ENCODE peak calls at places on chromosomes 16 and 17, in nine cellular contexts. P, F, Y, Q, O, H, B, V and U are unnamed samples.

GRCh38 chr17:74730491-74731346 is 6.3 kb upstream of the RAB37 start:
- DNase-seq in P (no peak), F (no peak), Y (no peak), Q (peak; percentile 67), O (no peak), H (no peak), B (no peak), V (no peak), U (no peak)

GRCh38 chr16:75052481-75053211 is 53.8 kb downstream of the ZNRF1 start:
- DNase-seq in P (no peak), F (no peak), Y (no peak), Q (no peak), O (no peak), H (no peak), B (no peak), V (no peak), U (no peak)

GRCh38 chr16:9797306-9797705 is 384.9 kb downstream of the GRIN2A start:
- DNase-seq in P (no peak), F (peak; percentile 75), Y (no peak), Q (no peak), O (peak; percentile 12), H (no peak), B (no peak), V (no peak), U (no peak)

GRCh38 chr16:27189335-27189972 is 13.9 kb upstream of the KDM8 start:
- DNase-seq in P (no peak), F (no peak), Y (no peak), Q (no peak), O (no peak), H (no peak), B (no peak), V (no peak), U (no peak)

GRCh38 chr17:66275651-66276050 is 26.8 kb upstream of the PRKCA start:
- DNase-seq in P (no peak), F (peak; percentile 97), Y (no peak), Q (no peak), O (no peak), H (peak; percentile 93), B (peak; percentile 48), V (no peak), U (no peak)

GRCh38 chr17:60641810-60642220 is 35.8 kb upstream of the BCAS3 start:
- DNase-seq in P (peak; percentile 42), F (peak; percentile 84), Y (no peak), Q (peak; percentile 74), O (peak; percentile 65), H (peak; percentile 51), B (peak; percentile 42), V (no peak), U (no peak)

GRCh38 chr16:54165174-54165911 is 121.2 kb downstream of the IRX3 start:
- DNase-seq in P (no peak), F (no peak), Y (no peak), Q (no peak), O (no peak), H (no peak), B (no peak), V (no peak), U (no peak)

GRCh38 chr17:35540589-35541404 is 3.3 kb upstream of the SLFN12L start:
- DNase-seq in P (no peak), F (peak; percentile 33), Y (no peak), Q (peak; percentile 75), O (no peak), H (no peak), B (peak; percentile 51), V (no peak), U (peak; percentile 26)

GRCh38 chr16:57123969-57124674 is 31.7 kb downstream of the CPNE2 start:
- DNase-seq in P (no peak), F (no peak), Y (no peak), Q (no peak), O (no peak), H (no peak), B (no peak), V (no peak), U (no peak)

GRCh38 chr16:1277945-1278282 is 22.0 kb downstream of the TPSD1 start:
- DNase-seq in P (no peak), F (no peak), Y (peak; percentile 75), Q (no peak), O (no peak), H (no peak), B (no peak), V (no peak), U (no peak)

GRCh38 chr17:38617074-38617860 is 11.5 kb upstream of the SRCIN1 start:
- DNase-seq in P (no peak), F (no peak), Y (peak; percentile 61), Q (no peak), O (no peak), H (no peak), B (no peak), V (no peak), U (no peak)

GRCh38 chr16:53773150-53773846 is 69.3 kb downstream of the FTO start:
- DNase-seq in P (no peak), F (peak; percentile 84), Y (no peak), Q (peak; percentile 28), O (peak; percentile 40), H (peak; percentile 45), B (no peak), V (no peak), U (no peak)

GRCh38 chr16:69410285-69410990 is 14.0 kb upstream of the CYB5B start:
- DNase-seq in P (no peak), F (peak; percentile 87), Y (no peak), Q (no peak), O (no peak), H (no peak), B (no peak), V (no peak), U (no peak)

GRCh38 chr17:73952498-73953205 is 250.8 kb upstream of the RPL38 start:
- DNase-seq in P (no peak), F (no peak), Y (peak; percentile 83), Q (peak; percentile 2), O (peak; percentile 58), H (no peak), B (no peak), V (no peak), U (peak; percentile 22)

GRCh38 chr16:974606-975312 is 4.0 kb upstream of the LMF1 start:
- DNase-seq in P (no peak), F (no peak), Y (no peak), Q (no peak), O (no peak), H (no peak), B (no peak), V (peak; percentile 58), U (no peak)

GRCh38 chr17:9050801-9051401 is 29.6 kb downstream of the NTN1 start:
- DNase-seq in P (no peak), F (no peak), Y (no peak), Q (no peak), O (no peak), H (no peak), B (no peak), V (no peak), U (no peak)

GRCh38 chr17:65776890-65777289 is 215.4 kb upstream of the AXIN2 start:
- DNase-seq in P (no peak), F (no peak), Y (no peak), Q (no peak), O (no peak), H (no peak), B (no peak), V (no peak), U (no peak)

GRCh38 chr16:53220585-53220984 is 165.8 kb downstream of the CHD9 start:
- DNase-seq in P (no peak), F (peak; percentile 45), Y (no peak), Q (peak; percentile 9), O (no peak), H (no peak), B (no peak), V (no peak), U (no peak)

GRCh38 chr17:58756246-58757161 is 850 bp downstream of the PPM1E start:
- DNase-seq in P (peak; percentile 21), F (peak; percentile 30), Y (no peak), Q (no peak), O (peak; percentile 11), H (no peak), B (no peak), V (no peak), U (peak; percentile 15)

GRCh38 chr16:67993207-67994036 is 5.9 kb downstream of the DPEP2 start:
- DNase-seq in P (peak; percentile 63), F (peak; percentile 85), Y (no peak), Q (peak; percentile 90), O (peak; percentile 78), H (no peak), B (peak; percentile 67), V (peak; percentile 85), U (peak; percentile 88)

DNA sequence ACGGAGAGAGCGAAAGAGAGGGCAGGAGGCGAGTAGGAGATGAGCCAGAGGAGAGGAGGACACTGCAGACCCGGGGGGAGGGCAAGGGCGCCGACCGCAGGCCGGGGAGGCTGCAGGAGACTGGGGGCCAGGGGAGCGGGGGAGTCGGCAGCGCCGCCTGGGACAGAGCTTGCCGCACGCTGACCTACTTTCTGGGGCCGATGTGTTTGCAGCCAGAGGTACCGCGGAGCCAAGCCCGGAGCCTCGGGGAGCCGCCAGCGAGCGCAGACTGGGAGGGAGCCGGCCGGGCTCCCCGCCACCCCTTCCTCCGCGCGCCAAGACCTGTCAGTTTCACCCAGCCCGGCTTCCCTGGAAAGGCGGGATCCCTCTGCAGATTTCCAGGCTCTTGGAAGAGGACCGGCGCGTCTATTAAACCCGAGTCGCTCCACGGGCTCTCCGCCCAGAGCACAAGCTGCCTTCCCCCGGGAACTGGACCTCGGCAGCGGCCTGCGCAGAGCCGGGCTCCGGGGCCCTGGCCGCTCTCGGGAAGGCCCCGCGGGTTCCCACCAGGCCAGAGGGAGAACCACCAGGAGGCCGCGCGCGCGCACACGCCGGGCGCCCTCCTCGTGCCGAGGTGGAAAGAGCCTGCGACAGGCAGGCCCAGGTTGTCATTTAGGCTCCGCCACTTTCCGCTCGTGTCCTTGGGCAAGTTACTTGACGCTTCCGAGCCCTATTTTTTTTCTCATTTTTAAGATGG is 74.5 kb downstream of the CMC2 start:
- DNase-seq in P (peak; percentile 38), F (peak; percentile 76), Y (no peak), Q (peak; percentile 9), O (peak; percentile 60), H (no peak), B (peak; percentile 62), V (peak; percentile 64), U (no peak)
- TF ChIP-seq CTCF in P (no peak), F (no peak), Y (peak; percentile 22), Q (no peak), O (no peak), H (no peak), B (no peak), V (no peak), U (no peak)

GRCh38 chr17:50627386-50627781 is 7.3 kb upstream of the ABCC3 start:
- DNase-seq in P (no peak), F (no peak), Y (no peak), Q (no peak), O (no peak), H (no peak), B (no peak), V (no peak), U (no peak)
- TF ChIP-seq CTCF in P (no peak), F (no peak), Y (no peak), Q (no peak), O (no peak), H (no peak), B (no peak), V (no peak), U (no peak)

GRCh38 chr17:64291268-64291851 is 28.3 kb upstream of the TEX2 start:
- DNase-seq in P (no peak), F (peak; percentile 18), Y (no peak), Q (peak; percentile 57), O (peak; percentile 27), H (no peak), B (no peak), V (no peak), U (no peak)
- TF ChIP-seq CTCF in P (peak; percentile 55), F (no peak), Y (peak; percentile 68), Q (peak; percentile 45), O (peak; percentile 73), H (peak; percentile 70), B (no peak), V (no peak), U (no peak)

GRCh38 chr16:81719993-81720392 is 59.1 kb upstream of the PLCG2 start:
- DNase-seq in P (no peak), F (no peak), Y (no peak), Q (no peak), O (no peak), H (no peak), B (no peak), V (no peak), U (no peak)
- TF ChIP-seq CTCF in P (no peak), F (no peak), Y (no peak), Q (no peak), O (no peak), H (no peak), B (no peak), V (no peak), U (no peak)